ENCODE peak calls at places on chromosomes 5 and 9, in ten cellular contexts. E is Calu3, F is lower leg skin, D is cardiac fibroblast, V is GM20000, T is A549, C is IMR-90, Z is heart right ventricle, A is dorsolateral prefrontal cortex, I is fibroblast of lung. Y is an unnamed sample.

GRCh38 chr5:139795074-139796001 is at the start of gene PSD2:
- DNase-seq in D (peak), E (peak), I (no peak), T (no peak), V (peak), C (no peak), A (peak), Z (peak), F (no peak), Y (no peak)

GRCh38 chr5:161391724-161392123 is 154.8 kb downstream of the GABRB2 start:
- DNase-seq in D (no peak), E (no peak), A (no peak), I (no peak), F (no peak), V (no peak), T (no peak), C (no peak), Z (no peak), Y (no peak)

GRCh38 chr5:55657443-55657842 is 54.7 kb downstream of the SLC38A9 start:
- DNase-seq in V (no peak), D (no peak), A (no peak), Z (no peak), C (no peak), I (no peak), E (no peak), T (peak), F (no peak), Y (no peak)

GRCh38 chr5:79560774-79561524 is 47.0 kb upstream of the HOMER1 start:
- DNase-seq in F (no peak), Z (no peak), A (no peak), I (peak), V (peak), E (no peak), T (no peak), D (no peak), C (peak), Y (no peak)

GRCh38 chr5:76714771-76715483 is 999 bp upstream of the F2R start:
- DNase-seq in T (no peak), D (no peak), I (no peak), C (no peak), Z (peak), V (no peak), A (no peak), F (no peak), E (no peak), Y (no peak)

GRCh38 chr5:108953940-108954339 is 206.2 kb downstream of the FER start:
- DNase-seq in V (no peak), I (no peak), T (no peak), A (no peak), C (no peak), E (no peak), D (no peak), F (no peak), Z (no peak), Y (no peak)

GRCh38 chr5:175867587-175868347 is 3.6 kb upstream of the CPLX2 start:
- DNase-seq in C (no peak), A (no peak), T (peak), E (peak), Z (no peak), F (no peak), V (no peak), I (no peak), D (no peak), Y (no peak)

GRCh38 chr5:80206282-80206681 is 49.6 kb downstream of the SERINC5 start:
- DNase-seq in Z (no peak), D (peak), F (no peak), V (no peak), T (no peak), E (no peak), I (no peak), C (peak), A (no peak), Y (no peak)

GRCh38 chr5:149635394-149635793 is 54.1 kb downstream of the ARHGEF37 start:
- DNase-seq in A (no peak), V (no peak), E (no peak), Z (no peak), I (no peak), T (no peak), D (no peak), C (peak), F (no peak), Y (no peak)

GRCh38 chr9:70778568-70778967 is 342.9 kb downstream of the TRPM3 start:
- DNase-seq in I (no peak), F (no peak), T (no peak), Z (no peak), C (no peak), E (no peak), A (no peak), V (no peak), D (no peak), Y (no peak)

GRCh38 chr9:82466616-82467251 is 478.2 kb downstream of the SPATA31D1 start:
- DNase-seq in E (no peak), I (no peak), V (no peak), F (no peak), Z (peak), T (peak), D (peak), C (peak), A (no peak), Y (peak)

GRCh38 chr9:97176206-97176605 is 131.3 kb upstream of the CCDC180 start:
- DNase-seq in Z (no peak), D (peak), E (no peak), F (no peak), A (no peak), V (no peak), T (no peak), I (peak), C (no peak), Y (no peak)

GRCh38 chr5:134252671-134253070 is 26.8 kb upstream of the PPP2CA start:
- DNase-seq in C (peak), T (peak), V (no peak), A (no peak), I (peak), Z (no peak), F (no peak), E (peak), D (peak), Y (no peak)

GRCh38 chr5:59496524-59497134 is 396.9 kb downstream of the PDE4D start:
- DNase-seq in F (no peak), C (peak), D (peak), Z (no peak), A (no peak), E (peak), V (peak), I (peak), T (peak), Y (no peak)

GRCh38 chr5:383066-383465 is 59.9 kb upstream of the EXOC3 start:
- DNase-seq in E (no peak), V (no peak), I (no peak), F (no peak), Z (no peak), T (no peak), A (no peak), D (no peak), C (no peak), Y (no peak)

GRCh38 chr9:125272697-125273096 is 11.1 kb downstream of the GAPVD1 start:
- DNase-seq in D (no peak), F (no peak), V (no peak), Z (no peak), A (no peak), E (peak), I (peak), T (no peak), C (peak), Y (no peak)

GRCh38 chr5:134246771-134247329 is 21.0 kb upstream of the PPP2CA start:
- DNase-seq in F (no peak), E (no peak), V (no peak), D (no peak), C (no peak), A (no peak), T (no peak), Z (peak), I (no peak), Y (no peak)

GRCh38 chr5:172643392-172643871 is 2.4 kb downstream of the NEURL1B start:
- DNase-seq in E (no peak), T (no peak), F (no peak), I (no peak), A (peak), V (no peak), D (no peak), C (no peak), Z (no peak), Y (no peak)

GRCh38 chr9:135817951-135818717 is 89.2 kb downstream of the CAMSAP1 start:
- DNase-seq in A (no peak), Z (no peak), E (no peak), F (peak), D (no peak), C (no peak), T (no peak), I (no peak), V (no peak), Y (no peak)

GRCh38 chr5:130109152-130109551 is 204.9 kb downstream of the CHSY3 start:
- DNase-seq in I (peak), Z (no peak), F (no peak), A (no peak), E (peak), C (peak), T (peak), V (peak), D (peak), Y (no peak)

GRCh38 chr5:6766558-6767191 is 53.4 kb downstream of the TENT4A start:
- DNase-seq in C (peak), T (peak), A (peak), Z (peak), V (no peak), I (peak), F (peak), E (peak), D (peak), Y (no peak)

GRCh38 chr9:5440426-5440825 is 2.7 kb upstream of the PLGRKT start:
- DNase-seq in E (no peak), V (no peak), A (no peak), D (no peak), T (no peak), C (no peak), F (no peak), Z (no peak), I (no peak), Y (no peak)

GRCh38 chr5:128455861-128456361 is 82.1 kb downstream of the FBN2 start:
- DNase-seq in F (no peak), D (no peak), E (no peak), Z (no peak), C (no peak), A (no peak), I (no peak), V (no peak), T (no peak), Y (no peak)

GRCh38 chr5:144386315-144386714 is 215.6 kb downstream of the KCTD16 start:
- DNase-seq in D (no peak), F (no peak), V (no peak), I (no peak), Z (no peak), C (no peak), A (no peak), E (no peak), T (no peak), Y (no peak)

GRCh38 chr5:144391044-144391443 is 220.4 kb downstream of the KCTD16 start:
- DNase-seq in I (no peak), A (no peak), F (no peak), Z (no peak), T (no peak), D (no peak), C (no peak), V (no peak), E (no peak), Y (no peak)

GRCh38 chr5:144385597-144385996 is 214.9 kb downstream of the KCTD16 start:
- DNase-seq in I (no peak), D (no peak), A (no peak), T (no peak), F (no peak), Z (no peak), E (no peak), C (no peak), V (no peak), Y (no peak)

GRCh38 chr5:144394036-144394435 is 223.4 kb downstream of the KCTD16 start:
- DNase-seq in F (no peak), V (no peak), D (no peak), I (no peak), C (no peak), Z (no peak), E (no peak), T (no peak), A (no peak), Y (no peak)

GRCh38 chr5:144390133-144390532 is 219.5 kb downstream of the KCTD16 start:
- DNase-seq in A (no peak), D (no peak), E (peak), T (peak), V (no peak), F (no peak), I (peak), C (peak), Z (no peak), Y (no peak)
- TF ChIP-seq CTCF in A (peak), D (peak), E (no peak), T (no peak), V (no peak), F (no peak), I (no peak), C (peak), Z (no peak), Y (peak)

GRCh38 chr9:12554636-12555035 is 138.5 kb upstream of the TYRP1 start:
- DNase-seq in C (peak), I (peak), T (peak), V (no peak), Z (no peak), A (no peak), D (peak), E (peak), F (no peak), Y (no peak)
- TF ChIP-seq CTCF in C (peak), I (no peak), T (peak), V (no peak), Z (no peak), A (no peak), D (no peak), E (no peak), F (no peak), Y (peak)

GRCh38 chr9:105403552-105404246 is 44.1 kb upstream of the FSD1L start:
- DNase-seq in D (no peak), E (no peak), C (no peak), T (no peak), I (no peak), V (no peak), A (no peak), F (no peak), Z (no peak), Y (no peak)

GRCh38 chr9:105401651-105402050 is 46.2 kb upstream of the FSD1L start:
- DNase-seq in F (no peak), A (no peak), T (peak), E (no peak), D (peak), I (peak), Z (no peak), C (peak), V (no peak), Y (no peak)

GRCh38 chr9:105406369-105406768 is 41.5 kb upstream of the FSD1L start:
- DNase-seq in V (no peak), T (no peak), I (no peak), Z (no peak), D (no peak), A (no peak), C (no peak), F (no peak), E (no peak), Y (no peak)

DNA sequence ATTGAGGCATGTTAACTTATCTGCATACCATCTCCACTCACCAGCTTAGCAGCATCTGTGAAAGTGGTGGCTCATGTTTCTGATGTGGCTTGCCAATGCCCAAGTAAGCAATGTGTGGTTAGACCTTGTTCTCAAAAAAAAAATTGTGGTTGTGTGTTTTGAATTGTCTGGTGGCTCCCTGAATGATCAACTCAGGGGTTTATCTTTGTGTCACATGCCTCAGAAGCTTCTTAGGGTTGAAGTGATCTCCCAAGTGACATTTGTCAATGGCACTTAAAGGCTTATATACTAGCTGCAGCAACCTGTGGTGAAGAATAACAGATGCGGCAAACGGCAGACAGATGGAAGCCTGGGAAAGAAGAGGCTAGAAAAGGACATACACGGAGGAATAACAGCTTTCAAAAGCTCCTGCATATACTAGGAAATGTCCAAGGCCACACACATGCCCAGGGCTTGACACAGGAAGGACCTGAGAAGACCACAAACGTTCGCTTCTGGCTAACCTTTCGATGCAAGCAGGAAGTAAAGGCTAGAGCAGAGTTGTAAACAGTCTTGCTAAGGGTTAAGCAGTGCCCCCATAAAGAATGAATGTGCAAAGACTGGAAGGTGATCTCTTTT is 42.2 kb upstream of the FSD1L start:
- DNase-seq in E (no peak), F (no peak), Z (no peak), A (no peak), C (peak), D (no peak), V (peak), I (no peak), T (no peak), Y (no peak)
- TF ChIP-seq CTCF in E (no peak), F (no peak), Z (no peak), A (no peak), C (no peak), D (no peak), V (no peak), I (no peak), T (no peak), Y (no peak)

GRCh38 chr9:107295995-107296394 is 12.9 kb downstream of the RAD23B start:
- DNase-seq in A (no peak), V (no peak), I (no peak), Z (no peak), T (no peak), F (no peak), D (no peak), C (no peak), E (no peak), Y (no peak)

GRCh38 chr9:107294756-107295155 is 11.7 kb downstream of the RAD23B start:
- DNase-seq in C (no peak), D (no peak), T (no peak), I (no peak), V (no peak), E (no peak), Z (no peak), F (no peak), A (no peak), Y (no peak)

GRCh38 chr9:107293555-107294085 is 10.5 kb downstream of the RAD23B start:
- DNase-seq in I (no peak), C (no peak), F (no peak), V (no peak), E (no peak), T (no peak), Z (no peak), A (no peak), D (no peak), Y (no peak)

DNA sequence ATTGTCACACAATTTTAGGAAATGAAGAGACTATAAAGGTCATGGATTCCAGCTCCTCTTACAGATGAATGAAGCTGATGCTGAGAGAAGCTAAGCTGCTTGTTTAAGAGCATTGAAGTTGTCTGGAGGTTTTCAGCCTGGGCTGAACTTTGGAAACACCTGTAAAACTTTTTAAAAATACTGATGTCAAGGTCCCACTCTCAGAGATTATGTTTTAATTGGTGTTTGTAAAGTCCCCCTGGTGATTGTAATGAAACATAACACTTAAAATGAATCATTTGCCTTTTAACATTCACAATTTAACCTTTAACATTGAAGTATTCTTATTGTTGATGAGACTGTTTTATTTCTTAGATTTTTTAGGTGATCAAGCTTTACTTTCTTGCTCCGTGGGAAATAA is 16.4 kb downstream of the RAD23B start:
- DNase-seq in A (no peak), V (no peak), T (no peak), I (no peak), D (no peak), F (no peak), E (no peak), C (no peak), Z (no peak), Y (no peak)
- TF ChIP-seq CTCF in A (no peak), V (no peak), T (no peak), I (no peak), D (peak), F (no peak), E (no peak), C (peak), Z (no peak), Y (peak)

DNA sequence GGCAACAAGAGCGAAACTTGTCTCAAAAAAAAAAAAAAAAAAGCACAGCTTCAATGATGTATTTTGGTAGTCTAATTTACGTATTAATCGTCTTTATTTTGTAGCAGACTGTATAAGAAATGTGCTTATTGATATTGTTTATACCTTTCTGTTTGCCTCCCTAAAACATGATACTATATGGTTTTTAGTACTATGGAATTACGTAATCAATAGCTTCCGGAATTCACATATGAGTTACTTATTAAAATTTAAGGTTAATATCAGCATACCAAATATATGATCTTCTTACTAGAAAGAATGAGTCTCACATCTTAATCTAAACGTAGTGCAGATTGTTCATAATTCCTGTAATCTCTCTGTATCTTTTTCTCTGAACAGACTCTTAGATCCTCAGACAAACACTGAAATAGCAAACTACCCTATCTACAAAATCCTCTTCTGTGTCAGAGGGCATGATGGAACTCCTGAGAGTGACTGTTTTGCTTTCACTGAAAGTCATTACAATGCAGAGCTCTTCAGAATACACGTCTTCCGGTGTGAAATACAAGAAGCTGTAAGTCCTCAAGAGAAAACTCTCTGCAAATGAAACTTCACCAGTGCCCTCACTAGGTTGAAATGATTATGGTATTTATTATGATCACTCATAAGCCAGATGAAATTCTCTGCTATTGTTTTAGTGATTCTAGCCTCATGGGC is 44.4 kb upstream of the GPR21 start:
- DNase-seq in D (no peak), C (no peak), F (no peak), E (no peak), A (no peak), I (no peak), V (peak), Z (no peak), T (no peak), Y (no peak)
- TF ChIP-seq CTCF in D (no peak), C (no peak), F (no peak), E (no peak), A (no peak), I (no peak), V (no peak), Z (no peak), T (no peak), Y (no peak)

GRCh38 chr5:33297760-33298216 is 143.0 kb upstream of the TARS1 start:
- DNase-seq in C (no peak), F (no peak), I (no peak), A (no peak), T (peak), Z (no peak), V (no peak), E (no peak), D (no peak), Y (no peak)
- TF ChIP-seq CTCF in C (peak), F (no peak), I (no peak), A (no peak), T (peak), Z (no peak), V (peak), E (no peak), D (peak), Y (peak)

GRCh38 chr9:95297760-95298159 is 19.7 kb downstream of the FANCC start:
- DNase-seq in E (no peak), Z (no peak), V (no peak), C (no peak), A (no peak), I (no peak), D (no peak), F (no peak), T (no peak), Y (no peak)

GRCh38 chr9:95296761-95297160 is 20.7 kb downstream of the FANCC start:
- DNase-seq in I (no peak), V (no peak), F (no peak), A (no peak), T (no peak), D (no peak), E (no peak), Z (no peak), C (peak), Y (no peak)

GRCh38 chr9:95292226-95292625 is 25.3 kb downstream of the FANCC start:
- DNase-seq in Z (no peak), V (no peak), F (no peak), T (no peak), A (no peak), D (no peak), I (no peak), E (no peak), C (no peak), Y (no peak)

GRCh38 chr9:95302471-95302870 is 15.0 kb downstream of the FANCC start:
- DNase-seq in A (no peak), C (no peak), E (no peak), V (no peak), T (no peak), D (no peak), F (no peak), Z (no peak), I (no peak), Y (no peak)

GRCh38 chr9:95297316-95297715 is 20.2 kb downstream of the FANCC start:
- DNase-seq in T (no peak), F (no peak), E (no peak), A (no peak), Z (no peak), I (no peak), V (no peak), D (no peak), C (no peak), Y (no peak)
- TF ChIP-seq CTCF in T (no peak), F (no peak), E (no peak), A (no peak), Z (no peak), I (no peak), V (no peak), D (no peak), C (no peak), Y (no peak)

GRCh38 chr5:26193626-26194025 is 844.8 kb downstream of the CDH9 start:
- DNase-seq in E (no peak), F (no peak), A (no peak), C (no peak), T (no peak), I (no peak), Z (no peak), D (no peak), V (no peak), Y (no peak)
- TF ChIP-seq CTCF in E (no peak), F (no peak), A (no peak), C (no peak), T (no peak), I (no peak), Z (no peak), D (no peak), V (no peak), Y (no peak)

GRCh38 chr5:2754621-2755370 is 3.3 kb upstream of the IRX2 start:
- DNase-seq in V (no peak), I (no peak), F (peak), Z (no peak), D (no peak), T (no peak), E (no peak), A (no peak), C (no peak), Y (no peak)
- TF ChIP-seq CTCF in V (no peak), I (no peak), F (no peak), Z (no peak), D (no peak), T (no peak), E (no peak), A (no peak), C (no peak), Y (peak)